ENCODE peak calls at places on chromosomes 13 and 19, in five cellular contexts. W, G, P, A and R are unnamed samples.

GRCh38 chr19:2376784-2377519 is 16.9 kb downstream of the TMPRSS9 start:
- DNase-seq in W (no peak), G (no peak), P (no peak), A (no peak), R (no peak)

GRCh38 chr19:40217921-40218890 is at the start of gene TTC9B:
- DNase-seq in W (peak), G (no peak), P (no peak), A (peak), R (no peak)

GRCh38 chr19:28537896-28538295 is 675.1 kb downstream of the UQCRFS1 start:
- DNase-seq in W (no peak), G (no peak), P (no peak), A (no peak), R (no peak)

GRCh38 chr13:20776751-20777150 is 3.0 kb upstream of the EEF1AKMT1 start:
- DNase-seq in W (no peak), G (no peak), P (no peak), A (no peak), R (no peak)

GRCh38 chr19:50759886-50760285 is 10.4 kb upstream of the GPR32 start:
- DNase-seq in W (peak), G (no peak), P (peak), A (peak), R (no peak)

GRCh38 chr13:30972888-30973377 is 40.5 kb downstream of the TEX26 start:
- DNase-seq in W (peak), G (no peak), P (no peak), A (no peak), R (no peak)

GRCh38 chr19:29858000-29858596 is 46.3 kb downstream of the CCNE1 start:
- DNase-seq in W (no peak), G (no peak), P (no peak), A (peak), R (no peak)

GRCh38 chr19:35935911-35936737 is at the start of gene LRFN3:
- DNase-seq in W (peak), G (peak), P (no peak), A (peak), R (no peak)

GRCh38 chr19:35153701-35154534 is 617 bp upstream of the FXYD5 start:
- DNase-seq in W (peak), G (no peak), P (no peak), A (peak), R (no peak)

GRCh38 chr13:106038752-106039151 is 496.7 kb downstream of the EFNB2 start:
- DNase-seq in W (peak), G (peak), P (no peak), A (no peak), R (no peak)

GRCh38 chr13:114025432-114026127 is 51.7 kb upstream of the C13orf46 start:
- DNase-seq in W (peak), G (peak), P (peak), A (no peak), R (no peak)

GRCh38 chr13:29698106-29698505 is 102.6 kb upstream of the SLC7A1 start:
- DNase-seq in W (no peak), G (no peak), P (no peak), A (no peak), R (no peak)

GRCh38 chr13:44573790-44574465 is 2.2 kb downstream of the TSC22D1 start:
- DNase-seq in W (peak), G (no peak), P (no peak), A (peak), R (no peak)

GRCh38 chr13:67122251-67122650 is 107.9 kb downstream of the PCDH9 start:
- DNase-seq in W (no peak), G (no peak), P (no peak), A (no peak), R (no peak)

GRCh38 chr13:54287062-54287764 is 1258.6 kb downstream of the OLFM4 start:
- DNase-seq in W (no peak), G (no peak), P (no peak), A (no peak), R (no peak)

GRCh38 chr19:13132471-13133166 is 14.6 kb downstream of the NACC1 start:
- DNase-seq in W (peak), G (no peak), P (no peak), A (no peak), R (no peak)

GRCh38 chr19:45420356-45420755 is 3.4 kb downstream of the ERCC1 start:
- DNase-seq in W (no peak), G (no peak), P (no peak), A (no peak), R (no peak)

GRCh38 chr13:112791662-112792440 is 102.0 kb downstream of the ATP11A start:
- DNase-seq in W (no peak), G (no peak), P (no peak), A (peak), R (no peak)

GRCh38 chr13:106295971-106296370 is 239.5 kb downstream of the EFNB2 start:
- DNase-seq in W (no peak), G (no peak), P (no peak), A (no peak), R (no peak)

GRCh38 chr13:44523176-44524017 is 52.7 kb downstream of the TSC22D1 start:
- DNase-seq in W (peak), G (peak), P (peak), A (peak), R (no peak)

GRCh38 chr19:9381367-9381785 is 18.6 kb downstream of the ZNF177 start:
- DNase-seq in W (peak), G (no peak), P (no peak), A (no peak), R (no peak)

GRCh38 chr19:19039901-19040300 is 6.5 kb downstream of the ARMC6 start:
- DNase-seq in W (no peak), G (no peak), P (no peak), A (no peak), R (no peak)

GRCh38 chr19:406999-407491 is 1.9 kb downstream of the C2CD4C start:
- DNase-seq in W (no peak), G (no peak), P (no peak), A (no peak), R (no peak)

GRCh38 chr19:39676004-39676403 is 20.3 kb downstream of the LGALS16 start:
- DNase-seq in W (no peak), G (no peak), P (peak), A (no peak), R (no peak)

GRCh38 chr13:35499131-35500051 is 22.9 kb upstream of the MAB21L1 start:
- DNase-seq in W (no peak), G (no peak), P (no peak), A (no peak), R (no peak)